ENCODE peak calls at places on chromosomes 4 and X, in five cellular contexts. E, S, F, Q and Y are unnamed samples.

GRCh38 chr4:73705721-73706120 is 34.6 kb upstream of the CXCL8 start:
- DNase-seq in F (no peak), Q (no peak), E (no peak), S (no peak), Y (no peak)

GRCh38 chrX:133290076-133290475 is 71.9 kb upstream of the TFDP3 start:
- DNase-seq in S (no peak), F (no peak), E (no peak), Q (no peak), Y (no peak)

GRCh38 chr4:100060765-100061416 is 110.8 kb upstream of the H2AZ1 start:
- DNase-seq in F (no peak), S (no peak), Q (no peak), E (peak), Y (no peak)

GRCh38 chrX:107542500-107542899 is 85.8 kb upstream of the PRPS1 start:
- DNase-seq in E (peak), F (no peak), Q (peak), S (no peak), Y (peak)

GRCh38 chr4:3364199-3364598 is 71.4 kb downstream of the RGS12 start:
- DNase-seq in Q (no peak), S (peak), E (no peak), F (no peak), Y (no peak)

GRCh38 chr4:717601-718320 is 12.1 kb downstream of the PCGF3 start:
- DNase-seq in F (no peak), Q (no peak), E (no peak), S (no peak), Y (no peak)

GRCh38 chr4:188660796-188661195 is 521.6 kb downstream of the TRIML1 start:
- DNase-seq in E (no peak), Q (no peak), F (no peak), S (no peak), Y (no peak)

GRCh38 chr4:25861422-25861926 is 1.3 kb downstream of the SEL1L3 start:
- DNase-seq in E (peak), S (no peak), Q (no peak), F (no peak), Y (no peak)

GRCh38 chr4:16018061-16018676 is 55.2 kb upstream of the FGFBP2 start:
- DNase-seq in Q (no peak), F (no peak), S (no peak), E (no peak), Y (no peak)

GRCh38 chrX:12866451-12867377 is at the start of gene TLR7:
- DNase-seq in Q (no peak), E (no peak), F (no peak), S (no peak), Y (no peak)

GRCh38 chr4:185562531-185562930 is 27.2 kb upstream of the PDLIM3 start:
- DNase-seq in F (no peak), S (no peak), E (no peak), Q (no peak), Y (no peak)

GRCh38 chr4:108884596-108884995 is 121.7 kb upstream of the ETNPPL start:
- DNase-seq in Q (no peak), S (no peak), E (no peak), F (no peak), Y (no peak)

GRCh38 chr4:15778742-15779231 is 659 bp downstream of the CD38 start:
- DNase-seq in Q (no peak), E (peak), S (peak), F (no peak), Y (peak)

GRCh38 chr4:135365065-135365464 is 1163.5 kb upstream of the PABPC4L start:
- DNase-seq in Q (no peak), F (no peak), S (no peak), E (no peak), Y (no peak)

GRCh38 chrX:3244203-3244743 is 102.2 kb downstream of the MXRA5 start:
- DNase-seq in S (no peak), E (no peak), F (no peak), Q (no peak), Y (no peak)

GRCh38 chrX:108224727-108225455 is 133.3 kb downstream of the ATG4A start:
- DNase-seq in F (peak), E (peak), Q (peak), S (no peak), Y (peak)

GRCh38 chrX:4238916-4239315 is 525.5 kb upstream of the PRKX start:
- DNase-seq in E (no peak), F (no peak), S (no peak), Q (no peak), Y (no peak)

GRCh38 chrX:75131973-75132627 is 24.0 kb downstream of the ABCB7 start:
- DNase-seq in E (no peak), F (no peak), Q (no peak), S (no peak), Y (no peak)

GRCh38 chr4:182307746-182308145 is 64.5 kb downstream of the TENM3 start:
- DNase-seq in S (no peak), E (no peak), Q (no peak), F (no peak), Y (no peak)